ENCODE peak calls at places on chromosomes 11 and 22, in seven cellular contexts. P is mesendoderm, T is H1, J is neuronal stem cell, C is IMR-90, U is mesenchymal stem cell, F is trophoblast cell. V is an unnamed sample.

GRCh38 chr11:105799728-105800462 is 190.0 kb downstream of the GRIA4 start:
- DNase-seq in F (no peak), P (no peak), J (no peak), C (no peak), U (no peak), T (no peak), V (no peak)

GRCh38 chr11:61919113-61919840 is 1.9 kb upstream of the RAB3IL1 start:
- DNase-seq in J (no peak), T (peak), U (no peak), F (no peak), P (no peak), C (no peak), V (no peak)

GRCh38 chr11:11427185-11427944 is 74.3 kb upstream of the CSNK2A3 start:
- DNase-seq in U (no peak), J (no peak), C (no peak), F (no peak), T (no peak), P (no peak), V (no peak)

GRCh38 chr11:17206448-17206847 is 1.3 kb downstream of the PIK3C2A start:
- DNase-seq in F (no peak), C (no peak), J (no peak), P (no peak), T (no peak), U (no peak), V (no peak)

GRCh38 chr11:62427630-62428233 is 8.9 kb downstream of the SCGB1A1 start:
- DNase-seq in U (peak), F (peak), C (peak), J (no peak), P (no peak), T (no peak), V (no peak)

GRCh38 chr11:117230981-117231636 is 764 bp downstream of the PCSK7 start:
- DNase-seq in J (no peak), T (no peak), P (no peak), F (no peak), C (no peak), U (no peak), V (no peak)

GRCh38 chr11:888290-889212 is 22.1 kb downstream of the CHID1 start:
- DNase-seq in C (no peak), P (no peak), U (no peak), F (no peak), J (no peak), T (no peak), V (no peak)

GRCh38 chr11:60870276-60870675 is 2.9 kb downstream of the ZP1 start:
- DNase-seq in P (peak), F (no peak), U (no peak), C (no peak), J (no peak), T (no peak), V (no peak)

GRCh38 chr11:61302550-61302949 is 7.4 kb upstream of the VWCE start:
- DNase-seq in U (no peak), F (no peak), T (no peak), P (no peak), J (no peak), C (no peak), V (no peak)

GRCh38 chr22:18078329-18079041 is 695 bp downstream of the PEX26 start:
- DNase-seq in C (peak), J (no peak), T (peak), U (peak), F (no peak), P (peak), V (peak)

GRCh38 chr11:23021287-23021863 is 161.1 kb upstream of the CCDC179 start:
- DNase-seq in J (peak), U (peak), F (no peak), C (peak), T (no peak), P (peak), V (no peak)

GRCh38 chr22:28855355-28856094 is 27.8 kb upstream of the ZNRF3 start:
- DNase-seq in C (peak), J (peak), T (peak), U (peak), P (peak), F (peak), V (peak)

GRCh38 chr11:77503006-77503405 is 29.1 kb upstream of the PAK1 start:
- DNase-seq in F (no peak), J (no peak), P (no peak), C (peak), T (no peak), U (no peak), V (no peak)

GRCh38 chr11:10628506-10629236 is 60.2 kb upstream of the LYVE1 start:
- DNase-seq in P (no peak), F (no peak), J (no peak), U (no peak), T (peak), C (no peak), V (no peak)

GRCh38 chr22:40436460-40437431 is 66.4 kb downstream of the SGSM3 start:
- DNase-seq in P (peak), U (peak), T (no peak), C (peak), F (no peak), J (peak), V (no peak)

GRCh38 chr11:14620027-14620511 is 23.5 kb upstream of the PDE3B start:
- DNase-seq in T (no peak), F (no peak), P (no peak), J (no peak), C (no peak), U (peak), V (no peak)

GRCh38 chr22:22825213-22825593 is 62.4 kb upstream of the IGLL5 start:
- DNase-seq in T (no peak), U (no peak), C (no peak), F (no peak), P (no peak), J (no peak), V (no peak)
- H3K18ac ChIP-seq in T (no peak), U (no peak), C (no peak), F (no peak), P (no peak), J (no peak), V (no peak)

GRCh38 chr11:109765709-109766311 is 327.4 kb upstream of the ZC3H12C start:
- DNase-seq in J (no peak), C (no peak), P (no peak), F (no peak), U (no peak), T (no peak), V (no peak)
- H3K18ac ChIP-seq in J (no peak), C (no peak), P (no peak), F (no peak), U (no peak), T (no peak), V (no peak)

DNA sequence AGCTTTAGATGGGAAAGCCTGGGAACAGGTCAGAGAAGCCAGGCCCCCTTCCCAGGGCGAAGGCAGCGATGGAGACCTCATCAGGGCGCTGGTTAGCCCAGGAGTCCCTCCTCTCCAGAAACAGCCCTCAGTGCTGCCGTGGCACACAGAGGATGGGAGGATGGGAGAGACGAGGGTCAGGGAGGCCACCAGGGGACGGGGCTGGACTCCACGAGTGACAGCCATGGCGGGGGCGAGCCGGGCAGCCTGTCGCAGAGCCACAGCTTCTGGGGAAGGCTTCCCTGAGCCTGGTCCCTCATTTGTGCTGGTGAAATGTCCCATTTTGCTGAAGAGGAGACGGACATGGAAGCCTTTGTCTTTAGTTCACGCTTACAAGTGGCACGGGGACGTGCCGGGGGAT is 1390.5 kb downstream of the TBC1D22A start:
- DNase-seq in T (no peak), U (no peak), C (no peak), P (no peak), J (no peak), F (no peak), V (no peak)
- H3K18ac ChIP-seq in T (no peak), U (no peak), C (no peak), P (no peak), J (peak), F (no peak), V (no peak)

GRCh38 chr22:39224550-39224949 is 20.2 kb downstream of the PDGFB start:
- DNase-seq in T (no peak), C (no peak), J (no peak), F (no peak), P (no peak), U (no peak), V (no peak)
- H3K18ac ChIP-seq in T (no peak), C (no peak), J (peak), F (no peak), P (no peak), U (no peak), V (no peak)

GRCh38 chr11:58075781-58076180 is 45.0 kb downstream of the OR6Q1 start:
- DNase-seq in F (no peak), U (peak), J (no peak), P (no peak), C (peak), T (no peak), V (no peak)

GRCh38 chr11:58068640-58069039 is 37.9 kb downstream of the OR6Q1 start:
- DNase-seq in J (no peak), P (no peak), F (no peak), T (no peak), C (no peak), U (no peak), V (no peak)

GRCh38 chr11:58067685-58068084 is 36.9 kb downstream of the OR6Q1 start:
- DNase-seq in J (no peak), U (no peak), T (no peak), P (no peak), F (no peak), C (peak), V (no peak)

GRCh38 chr11:58070585-58070984 is 39.8 kb downstream of the OR6Q1 start:
- DNase-seq in P (no peak), T (no peak), F (no peak), C (no peak), U (no peak), J (no peak), V (no peak)
- H3K18ac ChIP-seq in P (no peak), T (no peak), F (no peak), C (peak), U (no peak), J (no peak), V (no peak)

GRCh38 chr22:17007257-17007656 is 765 bp downstream of the GAB4 start:
- DNase-seq in P (no peak), J (no peak), F (no peak), C (no peak), T (peak), U (no peak), V (no peak)
- H3K18ac ChIP-seq in P (no peak), J (peak), F (no peak), C (no peak), T (no peak), U (no peak), V (peak)

GRCh38 chr11:66632952-66633351 is 5.6 kb upstream of the RBM4 start:
- DNase-seq in C (no peak), F (no peak), T (no peak), J (no peak), U (no peak), P (no peak), V (no peak)

GRCh38 chr11:66636411-66636810 is 2.1 kb upstream of the RBM4 start:
- DNase-seq in T (no peak), P (no peak), F (no peak), J (no peak), C (no peak), U (no peak), V (no peak)

GRCh38 chr11:66629356-66629755 is 9.1 kb upstream of the RBM4 start:
- DNase-seq in F (no peak), J (no peak), P (no peak), C (no peak), T (no peak), U (no peak), V (no peak)

GRCh38 chr11:66628061-66628603 is 10.4 kb upstream of the RBM4 start:
- DNase-seq in U (no peak), T (no peak), P (no peak), J (no peak), F (no peak), C (no peak), V (no peak)

GRCh38 chr11:66631883-66632282 is 6.6 kb upstream of the RBM4 start:
- DNase-seq in F (no peak), T (no peak), U (no peak), P (no peak), C (no peak), J (no peak), V (no peak)
- H3K18ac ChIP-seq in F (no peak), T (no peak), U (no peak), P (no peak), C (no peak), J (no peak), V (no peak)

GRCh38 chr22:32996276-32996675 is 61.9 kb downstream of the SYN3 start:
- DNase-seq in U (no peak), F (no peak), T (no peak), P (no peak), J (no peak), C (no peak), V (no peak)
- H3K18ac ChIP-seq in U (no peak), F (no peak), T (no peak), P (no peak), J (no peak), C (no peak), V (no peak)

V was measured in H9.